ENCODE peak calls at places on chromosomes 11 and 22, in eight cellular contexts. G is GM12878, R is fibroblast of lung, N is transverse colon, F is aorta, V is left ventricle myocardium inferior, Y is IMR-90, J is ovary. S is an unnamed sample. For H3K4me1, the result is how much of the 10 kb centered on the place peaks cover.

GRCh38 chr22:29621761-29622526 is 18.5 kb downstream of the NF2 start:
- DNase-seq in G (no peak), R (peak), N (no peak), F (no peak), V (no peak), Y (peak), J (no peak), S (no peak)

GRCh38 chr22:25940479-25940878 is 198.5 kb downstream of the MYO18B start:
- DNase-seq in G (no peak), R (no peak), N (no peak), F (no peak), V (no peak), Y (no peak), J (no peak), S (no peak)

GRCh38 chr11:10233581-10233980 is 60.4 kb downstream of the SBF2 start:
- DNase-seq in G (no peak), R (peak), N (no peak), F (no peak), V (no peak), Y (peak), J (no peak), S (no peak)

GRCh38 chr11:61429346-61429690 is 457 bp downstream of the CPSF7 start:
- DNase-seq in G (no peak), R (peak), N (peak), F (peak), V (peak), Y (peak), J (peak), S (no peak)

GRCh38 chr11:9664276-9665171 is 647 bp downstream of the SWAP70 start:
- DNase-seq in G (no peak), R (peak), N (peak), F (peak), V (peak), Y (peak), J (peak), S (peak)

GRCh38 chr11:74783241-74783871 is 34.7 kb downstream of the RNF169 start:
- DNase-seq in G (peak), R (peak), N (no peak), F (no peak), V (no peak), Y (peak), J (no peak), S (no peak)

GRCh38 chr22:49394116-49394785 is 433.4 kb downstream of the BRD1 start:
- DNase-seq in G (no peak), R (no peak), N (no peak), F (no peak), V (no peak), Y (no peak), J (no peak), S (no peak)

GRCh38 chr11:76623884-76624419 is 46.6 kb downstream of the LRRC32 start:
- DNase-seq in G (no peak), R (no peak), N (no peak), F (no peak), V (no peak), Y (no peak), J (no peak), S (no peak)

GRCh38 chr11:68987211-68987610 is 6.4 kb upstream of the MRGPRD start:
- DNase-seq in G (no peak), R (no peak), N (no peak), F (no peak), V (no peak), Y (no peak), J (no peak), S (no peak)

GRCh38 chr11:44256673-44257291 is 53.2 kb downstream of the ALX4 start:
- DNase-seq in G (no peak), R (no peak), N (no peak), F (no peak), V (peak), Y (no peak), J (no peak), S (peak)

GRCh38 chr11:60863550-60864521 is 3.5 kb upstream of the ZP1 start:
- DNase-seq in G (no peak), R (no peak), N (no peak), F (no peak), V (no peak), Y (no peak), J (no peak), S (no peak)

GRCh38 chr22:34105461-34106062 is 185.3 kb upstream of the LARGE1 start:
- DNase-seq in G (no peak), R (no peak), N (peak), F (peak), V (peak), Y (no peak), J (peak), S (peak)

GRCh38 chr11:19951558-19952083 is 208.7 kb downstream of the DBX1 start:
- DNase-seq in G (peak), R (peak), N (no peak), F (no peak), V (no peak), Y (peak), J (no peak), S (no peak)

GRCh38 chr11:31643831-31644230 is 134.3 kb downstream of the ELP4 start:
- DNase-seq in G (no peak), R (peak), N (no peak), F (no peak), V (no peak), Y (peak), J (no peak), S (peak)

GRCh38 chr11:20887137-20887536 is 217.8 kb downstream of the NELL1 start:
- DNase-seq in G (no peak), R (no peak), N (no peak), F (no peak), V (no peak), Y (no peak), J (no peak), S (no peak)

GRCh38 chr11:127873478-127873877 is 713.9 kb downstream of the ETS1 start:
- DNase-seq in G (no peak), R (no peak), N (no peak), F (no peak), V (no peak), Y (no peak), J (no peak), S (no peak)

GRCh38 chr11:5123802-5124521 is 14.2 kb downstream of the OR52A5 start:
- DNase-seq in G (peak), R (peak), N (peak), F (peak), V (peak), Y (peak), J (peak), S (peak)

GRCh38 chr11:22656128-22656527 is 10.3 kb upstream of the GAS2 start:
- DNase-seq in G (no peak), R (peak), N (no peak), F (no peak), V (no peak), Y (no peak), J (no peak), S (no peak)

GRCh38 chr11:85109141-85109540 is 518.0 kb downstream of the DLG2 start:
- DNase-seq in G (peak), R (no peak), N (no peak), F (no peak), V (no peak), Y (no peak), J (no peak), S (no peak)

GRCh38 chr22:40180403-40180802 is 2.7 kb downstream of the TNRC6B start:
- DNase-seq in G (no peak), R (no peak), N (no peak), F (no peak), V (no peak), Y (no peak), J (no peak), S (no peak)
- H3K4me1 ChIP-seq in G (under half), R (under half), N (half or more), F (under half), V (half or more), Y (under half), J (under half), S (half or more)

GRCh38 chr11:73335204-73335923 is 27.3 kb downstream of the ARHGEF17 start:
- DNase-seq in G (no peak), R (peak), N (peak), F (peak), V (peak), Y (peak), J (peak), S (peak)
- H3K4me1 ChIP-seq in G (under half), R (under half), N (under half), F (under half), V (half or more), Y (under half), J (under half), S (under half)

GRCh38 chr11:73154178-73154577 is 12.1 kb upstream of the FCHSD2 start:
- DNase-seq in G (peak), R (no peak), N (peak), F (peak), V (no peak), Y (no peak), J (peak), S (no peak)

GRCh38 chr11:73158356-73159051 is 16.4 kb upstream of the FCHSD2 start:
- DNase-seq in G (no peak), R (peak), N (no peak), F (no peak), V (no peak), Y (peak), J (peak), S (no peak)

GRCh38 chr11:73156686-73157085 is 14.6 kb upstream of the FCHSD2 start:
- DNase-seq in G (no peak), R (no peak), N (no peak), F (no peak), V (no peak), Y (no peak), J (peak), S (no peak)

GRCh38 chr11:73157141-73158010 is 15.3 kb upstream of the FCHSD2 start:
- DNase-seq in G (no peak), R (peak), N (peak), F (peak), V (peak), Y (peak), J (peak), S (no peak)

GRCh38 chr11:73156114-73156513 is 14.0 kb upstream of the FCHSD2 start:
- DNase-seq in G (no peak), R (no peak), N (no peak), F (no peak), V (no peak), Y (no peak), J (peak), S (no peak)
- H3K4me1 ChIP-seq in G (half or more), R (under half), N (under half), F (under half), V (half or more), Y (under half), J (under half), S (under half)

GRCh38 chr11:117808768-117809167 is 11.8 kb upstream of the DSCAML1 start:
- DNase-seq in G (no peak), R (no peak), N (peak), F (peak), V (no peak), Y (no peak), J (no peak), S (no peak)

GRCh38 chr11:117809236-117810055 is 12.4 kb upstream of the DSCAML1 start:
- DNase-seq in G (no peak), R (no peak), N (peak), F (peak), V (peak), Y (peak), J (peak), S (no peak)

GRCh38 chr11:117806906-117807305 is 9.9 kb upstream of the DSCAML1 start:
- DNase-seq in G (no peak), R (no peak), N (no peak), F (peak), V (no peak), Y (no peak), J (no peak), S (no peak)

GRCh38 chr11:117805048-117805447 is 8.0 kb upstream of the DSCAML1 start:
- DNase-seq in G (no peak), R (no peak), N (no peak), F (no peak), V (no peak), Y (no peak), J (no peak), S (no peak)

DNA sequence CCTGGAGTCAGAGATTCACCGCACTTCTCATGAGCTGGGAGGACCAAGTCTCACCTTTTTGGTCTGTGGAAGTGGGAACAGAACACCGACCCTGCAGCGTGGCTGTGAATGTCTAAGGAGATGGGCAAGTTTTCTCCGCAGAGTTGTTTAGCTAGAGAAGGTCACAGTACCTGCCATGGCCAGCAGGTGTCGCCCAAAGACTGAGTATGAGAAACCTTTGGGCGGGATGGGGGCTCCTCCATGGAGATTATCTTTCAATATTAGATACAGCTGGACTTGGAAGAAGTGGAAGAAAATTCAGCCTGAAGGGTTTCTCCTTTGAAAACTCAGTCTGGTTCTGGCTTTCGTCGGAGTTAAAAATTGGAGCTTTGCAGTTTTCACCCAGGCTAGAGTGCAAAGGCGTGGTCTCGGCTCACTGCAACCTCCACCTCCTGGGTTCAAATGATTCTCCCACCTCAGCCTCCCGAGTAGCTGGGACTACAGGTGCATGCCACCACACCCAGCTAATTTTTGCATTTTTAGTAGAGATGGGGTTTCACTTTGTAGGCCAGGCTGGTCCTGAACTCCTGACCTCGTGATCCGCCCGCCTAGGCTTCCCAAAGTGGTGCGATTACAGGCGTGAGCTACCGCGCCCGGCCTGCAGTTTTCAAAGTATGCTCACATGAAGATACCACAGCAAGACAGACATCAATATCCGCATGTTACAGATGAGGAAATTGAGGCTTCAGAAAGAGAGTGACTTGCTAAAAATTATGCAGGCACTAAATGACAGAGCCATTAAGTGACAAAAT is 10.7 kb upstream of the DSCAML1 start:
- DNase-seq in G (no peak), R (peak), N (peak), F (peak), V (peak), Y (peak), J (peak), S (peak)
- H3K4me1 ChIP-seq in G (under half), R (under half), N (under half), F (under half), V (under half), Y (under half), J (under half), S (under half)

GRCh38 chr11:26025680-26026079 is 306.2 kb upstream of the ANO3 start:
- DNase-seq in G (no peak), R (peak), N (no peak), F (no peak), V (no peak), Y (peak), J (no peak), S (no peak)

GRCh38 chr11:26017903-26018750 is 313.8 kb upstream of the ANO3 start:
- DNase-seq in G (no peak), R (peak), N (no peak), F (no peak), V (no peak), Y (no peak), J (no peak), S (no peak)

GRCh38 chr11:26017322-26017860 is 314.5 kb upstream of the ANO3 start:
- DNase-seq in G (no peak), R (no peak), N (no peak), F (no peak), V (no peak), Y (no peak), J (no peak), S (no peak)

DNA sequence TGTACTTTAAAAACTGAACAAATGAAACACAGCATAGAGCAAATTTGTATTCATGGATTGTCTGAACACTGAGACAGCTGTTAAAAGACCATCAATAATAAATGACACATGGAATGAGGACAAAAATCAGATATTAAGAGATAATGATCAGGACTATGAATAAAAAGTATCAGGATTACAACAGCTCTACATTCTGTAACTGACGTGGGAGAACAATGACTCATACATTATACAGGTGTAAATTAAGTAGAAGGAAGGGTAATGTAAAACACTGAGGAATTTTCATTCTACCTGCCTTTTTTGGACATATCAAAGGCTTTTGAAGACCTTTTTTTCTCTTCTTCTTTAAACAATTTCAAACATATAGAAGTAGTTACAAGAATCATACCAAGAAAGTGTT is 310.9 kb upstream of the ANO3 start:
- DNase-seq in G (no peak), R (no peak), N (no peak), F (no peak), V (no peak), Y (no peak), J (no peak), S (no peak)
- H3K4me1 ChIP-seq in G (under half), R (under half), N (under half), F (under half), V (under half), Y (under half), J (under half), S (under half)

DNA sequence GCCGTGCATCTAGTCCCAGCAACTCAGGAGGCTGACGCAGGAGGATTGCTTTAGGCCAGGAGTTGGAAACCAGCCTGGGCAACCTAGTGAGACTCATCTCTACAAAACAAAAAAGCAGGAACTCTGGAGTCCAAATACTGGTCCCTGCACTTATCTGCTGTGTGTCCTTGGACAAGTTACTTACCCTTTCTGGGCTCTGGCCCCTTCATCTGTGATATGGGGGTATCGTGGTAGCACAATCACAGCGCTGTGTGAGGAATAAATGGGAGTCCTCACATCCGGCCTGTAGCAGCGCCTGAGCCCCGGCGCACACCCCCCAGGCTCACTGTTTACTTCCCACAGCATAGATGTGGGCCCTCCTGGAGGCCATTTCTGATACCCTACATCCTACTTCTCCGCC is 44.2 kb upstream of the MYH9 start:
- DNase-seq in G (no peak), R (no peak), N (no peak), F (no peak), V (no peak), Y (no peak), J (no peak), S (no peak)
- H3K4me1 ChIP-seq in G (under half), R (under half), N (under half), F (under half), V (under half), Y (under half), J (under half), S (under half)

DNA sequence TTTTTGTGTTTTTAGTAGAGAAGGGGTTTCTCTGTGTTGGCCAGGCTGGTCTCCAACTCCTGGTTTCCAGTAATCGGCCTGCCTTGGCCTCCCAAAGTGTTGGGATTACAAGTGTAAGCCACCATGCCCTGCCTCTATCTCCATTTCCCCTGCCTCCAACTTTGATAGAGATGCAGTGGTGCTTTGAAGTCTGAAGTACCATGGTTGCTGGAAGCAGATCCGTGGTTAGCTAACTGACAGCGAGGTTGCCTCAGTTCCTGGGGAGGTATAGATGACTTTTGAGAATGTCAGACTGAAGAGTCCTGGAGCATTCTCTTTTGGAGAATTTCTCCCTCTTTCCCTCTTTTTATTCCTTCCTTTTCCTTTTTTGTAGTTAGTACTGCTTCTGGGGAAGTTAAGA is 111.5 kb upstream of the RRM1 start:
- DNase-seq in G (no peak), R (no peak), N (no peak), F (no peak), V (no peak), Y (no peak), J (no peak), S (no peak)
- H3K4me1 ChIP-seq in G (under half), R (under half), N (under half), F (under half), V (under half), Y (under half), J (under half), S (under half)

DNA sequence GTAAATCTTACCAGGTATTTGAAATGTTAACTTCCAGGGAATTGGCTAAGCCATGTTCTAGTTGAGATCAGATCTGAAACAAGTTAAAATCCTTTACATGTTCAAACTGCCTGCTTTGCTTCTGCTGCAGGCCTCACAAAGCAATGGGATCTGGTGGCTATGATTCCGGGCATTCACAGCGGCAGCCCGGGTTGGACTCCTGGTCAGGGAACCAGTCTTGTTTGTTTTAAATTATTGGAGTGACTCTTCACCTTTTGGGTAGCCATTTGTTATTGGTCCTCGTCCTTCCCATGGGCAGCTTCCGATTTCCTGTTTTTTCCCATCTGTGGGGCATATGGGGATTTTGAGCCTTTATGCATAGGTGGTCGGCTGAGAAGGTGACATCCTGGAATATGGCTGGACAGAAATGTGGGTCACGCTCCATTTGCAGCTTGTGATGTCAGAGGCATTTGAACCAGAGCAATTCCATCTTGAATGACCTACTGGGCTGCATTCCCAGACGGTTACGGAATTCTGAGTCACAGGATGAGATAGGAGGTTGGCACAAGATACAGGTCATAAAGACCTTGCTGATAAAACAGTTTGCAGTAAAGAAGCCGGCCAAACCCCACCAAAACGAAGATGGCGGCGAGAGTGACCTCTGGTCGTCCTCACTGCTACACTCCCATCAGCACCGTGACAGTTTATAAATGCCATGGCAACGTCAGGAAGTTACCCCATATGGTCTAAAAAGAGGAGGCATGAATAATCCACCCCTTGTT is 20.1 kb upstream of the GSTP1 start:
- DNase-seq in G (no peak), R (peak), N (peak), F (peak), V (peak), Y (peak), J (peak), S (peak)
- H3K4me1 ChIP-seq in G (under half), R (under half), N (under half), F (under half), V (under half), Y (under half), J (under half), S (under half)

GRCh38 chr11:117098269-117099231 is at the start of gene SIK3:
- DNase-seq in G (peak), R (peak), N (peak), F (peak), V (peak), Y (peak), J (peak), S (peak)
- H3K4me1 ChIP-seq in G (under half), R (under half), N (under half), F (under half), V (half or more), Y (under half), J (under half), S (under half)